ENCODE peak calls at places on chromosomes 7 and 10, in six cellular contexts. D, C, S, K, T and J are unnamed samples.

GRCh38 chr7:51949726-51950644 is 633.4 kb upstream of the COBL start:
- DNase-seq in S (no peak), T (no peak), D (peak; percentile 63), C (peak; percentile 28), K (no peak), J (no peak)

GRCh38 chr7:105521731-105522458 is at the start of gene PUS7:
- DNase-seq in K (peak; percentile 88), D (peak; percentile 86), C (peak; percentile 99), T (peak; percentile 97), S (peak; percentile 97), J (peak; percentile 90)

GRCh38 chr10:68334672-68335467 is 2.1 kb upstream of the PBLD start:
- DNase-seq in T (peak; percentile 9), S (no peak), D (no peak), K (no peak), C (no peak), J (no peak)

GRCh38 chr7:6248581-6248980 is 23.8 kb downstream of the CYTH3 start:
- DNase-seq in D (no peak), T (peak; percentile 89), C (no peak), S (peak; percentile 46), K (peak; percentile 78), J (peak; percentile 78)

GRCh38 chr7:25034136-25034535 is 54.2 kb upstream of the OSBPL3 start:
- DNase-seq in T (no peak), D (no peak), S (no peak), C (no peak), K (no peak), J (no peak)

GRCh38 chr10:29828978-29829377 is 194.2 kb upstream of the SVIL start:
- DNase-seq in S (no peak), D (no peak), C (no peak), K (no peak), T (no peak), J (no peak)

GRCh38 chr10:85557706-85558105 is 808.9 kb downstream of the GRID1 start:
- DNase-seq in C (no peak), T (no peak), S (no peak), K (no peak), D (no peak), J (no peak)

GRCh38 chr7:158320328-158320727 is 267.3 kb downstream of the PTPRN2 start:
- DNase-seq in D (no peak), T (no peak), K (no peak), C (no peak), S (no peak), J (no peak)

GRCh38 chr7:158268851-158269535 is 318.6 kb downstream of the PTPRN2 start:
- DNase-seq in D (no peak), C (no peak), K (no peak), T (no peak), S (no peak), J (no peak)

GRCh38 chr10:50490244-50490643 is 133.5 kb downstream of the SGMS1 start:
- DNase-seq in C (no peak), K (no peak), D (no peak), S (no peak), T (no peak), J (no peak)

GRCh38 chr10:19993714-19994343 is 177.6 kb downstream of the PLXDC2 start:
- DNase-seq in K (peak; percentile 81), C (no peak), S (no peak), T (no peak), D (no peak), J (peak; percentile 23)

GRCh38 chr10:11538834-11539190 is 72.6 kb downstream of the USP6NL start:
- DNase-seq in D (no peak), C (no peak), K (no peak), T (no peak), S (no peak), J (no peak)

GRCh38 chr10:127853868-127854768 is 38.6 kb downstream of the CLRN3 start:
- DNase-seq in K (peak; percentile 65), D (peak; percentile 73), T (peak; percentile 81), C (peak; percentile 86), S (peak; percentile 73), J (peak; percentile 53)

GRCh38 chr7:98079891-98080653 is 26.6 kb upstream of the LMTK2 start:
- DNase-seq in T (no peak), S (no peak), C (no peak), K (no peak), D (no peak), J (no peak)

GRCh38 chr7:54810401-54810800 is 51.4 kb upstream of the SEC61G start:
- DNase-seq in D (no peak), S (no peak), T (peak; percentile 12), C (no peak), K (no peak), J (no peak)

GRCh38 chr7:127375626-127376025 is 16.9 kb downstream of the ZNF800 start:
- DNase-seq in T (peak; percentile 25), K (no peak), D (no peak), C (no peak), S (no peak), J (peak; percentile 11)

GRCh38 chr10:44962870-44963738 is 3.5 kb downstream of the RASSF4 start:
- DNase-seq in T (no peak), D (no peak), C (no peak), K (no peak), S (no peak), J (no peak)

GRCh38 chr10:78211476-78212110 is 177.9 kb downstream of the RPS24 start:
- DNase-seq in C (peak; percentile 71), K (peak; percentile 69), S (peak; percentile 92), D (peak; percentile 35), T (peak; percentile 79), J (peak; percentile 11)

GRCh38 chr10:97279121-97279815 is 13.2 kb downstream of the ARHGAP19 start:
- DNase-seq in S (peak; percentile 6), C (no peak), D (no peak), K (peak; percentile 68), T (peak; percentile 28), J (peak; percentile 15)

GRCh38 chr7:121940907-121941306 is 67.9 kb downstream of the PTPRZ1 start:
- DNase-seq in K (no peak), C (no peak), D (no peak), S (no peak), T (no peak), J (no peak)

GRCh38 chr10:75483188-75483587 is 51.8 kb downstream of the LRMDA start:
- DNase-seq in S (no peak), K (no peak), D (no peak), T (no peak), C (no peak), J (no peak)

GRCh38 chr7:21256310-21256877 is 171.5 kb upstream of the SP4 start:
- DNase-seq in S (peak; percentile 66), K (peak; percentile 69), D (no peak), T (peak; percentile 65), C (peak; percentile 9), J (peak; percentile 6)

GRCh38 chr7:21260939-21261338 is 166.9 kb upstream of the SP4 start:
- DNase-seq in S (no peak), C (no peak), K (no peak), T (no peak), D (no peak), J (no peak)

GRCh38 chr7:21261627-21262564 is 166.0 kb upstream of the SP4 start:
- DNase-seq in K (peak; percentile 35), S (peak; percentile 51), D (peak; percentile 31), C (peak; percentile 14), T (peak; percentile 50), J (peak; percentile 14)
- H2AFZ ChIP-seq in K (no peak overlapping the region), S (no peak overlapping the region), D (no peak overlapping the region), C (no peak overlapping the region), T (no peak overlapping the region), J (peak overlapping the region; percentile 39)

GRCh38 chr7:27123021-27123476 is 7.5 kb downstream of the HOXA4 start:
- DNase-seq in C (no peak), S (no peak), D (no peak), T (no peak), K (peak; percentile 54), J (peak; percentile 66)
- H3K9ac ChIP-seq in C (no peak overlapping the region), S (peak overlapping the region; percentile 51), D (no peak overlapping the region), T (no peak overlapping the region), K (no peak overlapping the region), J (peak overlapping the region; percentile 58)

GRCh38 chr7:37408241-37408884 is 40.3 kb downstream of the ELMO1 start:
- DNase-seq in K (no peak), S (no peak), T (no peak), D (no peak), C (peak; percentile 28), J (no peak)
- H3K4me3 ChIP-seq in K (no peak overlapping the region), S (no peak overlapping the region), T (no peak overlapping the region), D (no peak overlapping the region), C (no peak overlapping the region), J (no peak overlapping the region)

GRCh38 chr7:116209561-116210070 is 723 bp upstream of the TES start:
- DNase-seq in C (no peak), D (no peak), K (no peak), T (peak; percentile 54), S (no peak), J (no peak)
- H2AFZ ChIP-seq in C (no peak overlapping the region), D (peak overlapping the region; percentile 99), K (no peak overlapping the region), T (no peak overlapping the region), S (peak overlapping the region; percentile 68), J (peak overlapping the region; percentile 84)

GRCh38 chr7:95602421-95602820 is 6.1 kb upstream of the PDK4 start:
- DNase-seq in K (no peak), T (no peak), D (no peak), C (no peak), S (no peak), J (no peak)
- H3K9ac ChIP-seq in K (no peak overlapping the region), T (no peak overlapping the region), D (no peak overlapping the region), C (no peak overlapping the region), S (no peak overlapping the region), J (no peak overlapping the region)

DNA sequence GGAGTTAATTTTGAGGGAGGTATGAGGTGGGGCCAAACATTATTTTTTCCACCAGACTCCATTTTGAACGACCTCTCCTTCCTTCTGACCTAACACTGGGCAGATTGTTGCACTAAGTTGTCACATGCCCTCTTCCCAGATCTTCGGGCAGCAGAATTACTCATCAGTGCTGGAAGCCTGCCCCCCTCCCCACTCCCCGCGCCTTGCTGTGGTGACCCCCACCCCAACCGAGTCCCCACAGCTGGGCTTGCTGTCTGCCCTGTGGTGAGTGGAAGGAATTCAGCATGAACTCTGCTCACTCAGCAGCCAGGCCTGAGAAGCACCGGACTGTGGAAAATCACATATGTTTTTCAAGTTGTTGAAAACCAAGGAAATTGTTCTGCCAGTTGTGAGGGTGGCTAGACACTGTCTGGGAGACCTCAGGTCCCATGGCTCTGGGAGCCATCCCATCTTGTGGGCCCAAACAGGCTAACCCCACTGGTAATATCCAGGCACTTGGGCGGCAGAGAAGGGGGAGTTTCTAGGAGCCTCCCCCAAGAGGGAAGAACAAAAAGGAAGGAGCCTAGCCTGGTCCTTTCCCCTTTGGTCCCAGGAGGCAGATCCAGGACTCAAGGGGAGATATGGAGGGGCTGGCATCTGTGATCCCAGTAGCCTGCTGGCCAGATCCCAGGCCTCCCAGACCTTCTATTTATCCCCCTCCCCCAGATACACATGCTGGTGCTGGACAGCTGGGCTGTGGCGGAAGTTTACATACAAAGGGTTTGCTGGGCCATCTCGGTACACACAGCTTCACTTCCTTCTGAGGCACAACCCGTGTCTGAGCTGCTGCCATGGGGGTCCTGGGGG is 3.5 kb upstream of the AEBP1 start:
- DNase-seq in K (peak; percentile 88), T (peak; percentile 68), C (peak; percentile 50), S (no peak), D (no peak), J (no peak)
- H3K4me3 ChIP-seq in K (no peak overlapping the region), T (no peak overlapping the region), C (no peak overlapping the region), S (no peak overlapping the region), D (no peak overlapping the region), J (no peak overlapping the region)